ENCODE peak calls at places on chromosomes 12 and 14, in four cellular contexts. N, V, T and M are unnamed samples.

GRCh38 chr14:101001311-101002069 is 98.0 kb upstream of the RTL1 start:
- DNase-seq in T (no peak), V (no peak), N (no peak), M (no peak)

GRCh38 chr12:112166051-112167015 is 41.0 kb downstream of the TRAFD1 start:
- DNase-seq in T (no peak), V (peak), N (no peak), M (no peak)

GRCh38 chr14:89351364-89351957 is 65.6 kb downstream of the FOXN3 start:
- DNase-seq in T (no peak), N (no peak), V (no peak), M (no peak)

GRCh38 chr14:104138098-104138890 is at the start of gene KIF26A:
- DNase-seq in V (peak), T (no peak), N (no peak), M (no peak)

GRCh38 chr14:62185078-62185477 is 422.9 kb downstream of the SNAPC1 start:
- DNase-seq in V (no peak), N (no peak), T (no peak), M (no peak)

GRCh38 chr14:60643443-60644402 is 5.6 kb downstream of the SIX1 start:
- DNase-seq in V (no peak), T (no peak), N (no peak), M (no peak)

GRCh38 chr12:123097521-123098084 is 53.3 kb downstream of the PITPNM2 start:
- DNase-seq in N (no peak), T (no peak), V (no peak), M (no peak)

GRCh38 chr12:80018119-80018518 is 81.2 kb upstream of the OTOGL start:
- DNase-seq in V (no peak), T (no peak), N (no peak), M (no peak)

GRCh38 chr12:47360771-47361388 is 281.1 kb upstream of the AMIGO2 start:
- DNase-seq in N (peak), V (no peak), T (no peak), M (peak)